ENCODE peak calls at places on chromosomes 12 and 14, in eight cellular contexts. B is GM23248, U is colonic mucosa, J is kidney, A is astrocyte, Q is K562, T is IMR-90, Z is Karpas-422. V is an unnamed sample.

GRCh38 chr12:41709463-41710285 is 435.0 kb downstream of the GXYLT1 start:
- DNase-seq in B (peak), U (no peak), J (no peak), A (peak), Q (no peak), T (no peak), Z (no peak), V (no peak)

GRCh38 chr12:19959353-19959752 is 409.0 kb upstream of the PDE3A start:
- DNase-seq in B (peak), U (no peak), J (no peak), A (no peak), Q (no peak), T (peak), Z (no peak), V (peak)

GRCh38 chr14:61656341-61656740 is 39.0 kb upstream of the HIF1A start:
- DNase-seq in B (no peak), U (no peak), J (no peak), A (no peak), Q (no peak), T (no peak), Z (no peak), V (no peak)

GRCh38 chr12:80321653-80322052 is 122.4 kb upstream of the PTPRQ start:
- DNase-seq in B (peak), U (no peak), J (no peak), A (peak), Q (no peak), T (peak), Z (no peak), V (peak)

GRCh38 chr12:123050331-123050809 is 69.9 kb downstream of the ARL6IP4 start:
- DNase-seq in B (peak), U (no peak), J (no peak), A (peak), Q (no peak), T (peak), Z (no peak), V (peak)

GRCh38 chr14:92121207-92121669 is 268 bp downstream of the NDUFB1 start:
- DNase-seq in B (peak), U (no peak), J (peak), A (peak), Q (no peak), T (peak), Z (peak), V (peak)

GRCh38 chr12:122104844-122105243 is 26.3 kb downstream of the MLXIP start:
- DNase-seq in B (no peak), U (no peak), J (no peak), A (no peak), Q (no peak), T (no peak), Z (no peak), V (no peak)

GRCh38 chr12:132472386-132472785 is 17.6 kb upstream of the FBRSL1 start:
- DNase-seq in B (no peak), U (no peak), J (peak), A (no peak), Q (no peak), T (no peak), Z (no peak), V (no peak)

GRCh38 chr12:100706029-100706428 is 88.5 kb upstream of the ANO4 start:
- DNase-seq in B (peak), U (no peak), J (no peak), A (peak), Q (no peak), T (peak), Z (no peak), V (peak)

GRCh38 chr14:95597784-95598204 is 62.9 kb downstream of the GLRX5 start:
- DNase-seq in B (peak), U (no peak), J (peak), A (peak), Q (no peak), T (peak), Z (no peak), V (peak)

GRCh38 chr12:51901881-51902280 is 5.4 kb upstream of the ACVRL1 start:
- DNase-seq in B (no peak), U (no peak), J (peak), A (no peak), Q (no peak), T (no peak), Z (no peak), V (no peak)

GRCh38 chr12:107330901-107331431 is 237.6 kb upstream of the CRY1 start:
- DNase-seq in B (no peak), U (no peak), J (no peak), A (no peak), Q (no peak), T (no peak), Z (no peak), V (no peak)

GRCh38 chr14:86665975-86666374 is 1136.0 kb downstream of the FLRT2 start:
- DNase-seq in B (no peak), U (no peak), J (no peak), A (no peak), Q (no peak), T (no peak), Z (no peak), V (no peak)

GRCh38 chr14:105303949-105304348 is 3.1 kb upstream of the BRF1 start:
- DNase-seq in B (no peak), U (peak), J (no peak), A (no peak), Q (peak), T (no peak), Z (no peak), V (no peak)

GRCh38 chr14:52686176-52686575 is 9.2 kb downstream of the ERO1A start:
- DNase-seq in B (no peak), U (no peak), J (no peak), A (no peak), Q (no peak), T (no peak), Z (no peak), V (no peak)

GRCh38 chr12:20206410-20206809 is 161.9 kb upstream of the PDE3A start:
- DNase-seq in B (no peak), U (no peak), J (no peak), A (no peak), Q (no peak), T (no peak), Z (no peak), V (no peak)

GRCh38 chr12:51874013-51874412 is 13.9 kb upstream of the ANKRD33 start:
- DNase-seq in B (no peak), U (no peak), J (no peak), A (peak), Q (no peak), T (peak), Z (no peak), V (no peak)

GRCh38 chr12:132342322-132342721 is 12.9 kb upstream of the GALNT9 start:
- DNase-seq in B (peak), U (no peak), J (no peak), A (no peak), Q (no peak), T (no peak), Z (no peak), V (no peak)

GRCh38 chr12:106446429-106447092 is 89.0 kb downstream of the POLR3B start:
- DNase-seq in B (no peak), U (no peak), J (no peak), A (peak), Q (no peak), T (no peak), Z (no peak), V (no peak)

GRCh38 chr12:51549637-51550036 is 41.4 kb upstream of the SCN8A start:
- DNase-seq in B (peak), U (no peak), J (no peak), A (no peak), Q (no peak), T (peak), Z (no peak), V (peak)

GRCh38 chr12:71710276-71711125 is 24.6 kb downstream of the TMEM19 start:
- DNase-seq in B (peak), U (no peak), J (no peak), A (peak), Q (no peak), T (peak), Z (no peak), V (peak)

GRCh38 chr12:89461649-89462612 is 62.7 kb downstream of the GALNT4 start:
- DNase-seq in B (peak), U (no peak), J (no peak), A (peak), Q (peak), T (peak), Z (peak), V (peak)

GRCh38 chr12:48105321-48105866 is 485 bp downstream of the SENP1 start:
- DNase-seq in B (peak), U (no peak), J (no peak), A (peak), Q (no peak), T (peak), Z (peak), V (peak)

GRCh38 chr12:110583137-110584059 is at the start of gene PPTC7:
- DNase-seq in B (peak), U (peak), J (peak), A (peak), Q (peak), T (peak), Z (peak), V (peak)

GRCh38 chr12:127716181-127716580 is 550.8 kb upstream of the TMEM132C start:
- DNase-seq in B (no peak), U (no peak), J (no peak), A (no peak), Q (no peak), T (no peak), Z (no peak), V (no peak)

GRCh38 chr12:132187646-132188450 is 43.6 kb downstream of the NOC4L start:
- DNase-seq in B (no peak), U (no peak), J (peak), A (no peak), Q (no peak), T (no peak), Z (no peak), V (no peak)

GRCh38 chr14:28596336-28596735 is 170.3 kb upstream of the FOXG1 start:
- DNase-seq in B (no peak), U (no peak), J (no peak), A (peak), Q (no peak), T (no peak), Z (no peak), V (peak)

GRCh38 chr14:101591121-101591520 is 29.8 kb downstream of the DIO3 start:
- DNase-seq in B (no peak), U (no peak), J (peak), A (no peak), Q (no peak), T (no peak), Z (no peak), V (no peak)

GRCh38 chr14:96997996-96998395 is 200.8 kb downstream of the VRK1 start:
- DNase-seq in B (no peak), U (no peak), J (no peak), A (no peak), Q (no peak), T (no peak), Z (no peak), V (no peak)

GRCh38 chr12:5584776-5585560 is 153.1 kb downstream of the NTF3 start:
- DNase-seq in B (no peak), U (no peak), J (no peak), A (no peak), Q (no peak), T (no peak), Z (no peak), V (no peak)

GRCh38 chr14:26293909-26294308 is 303.9 kb downstream of the NOVA1 start:
- DNase-seq in B (no peak), U (no peak), J (no peak), A (no peak), Q (no peak), T (no peak), Z (no peak), V (no peak)

GRCh38 chr12:93571360-93571853 is 1.1 kb upstream of the SOCS2 start:
- DNase-seq in B (peak), U (peak), J (peak), A (peak), Q (peak), T (peak), Z (no peak), V (peak)

GRCh38 chr12:78764913-78765312 is 99.7 kb upstream of the SYT1 start:
- DNase-seq in B (no peak), U (no peak), J (no peak), A (no peak), Q (no peak), T (no peak), Z (no peak), V (no peak)

GRCh38 chr12:78760906-78761305 is 103.7 kb upstream of the SYT1 start:
- DNase-seq in B (no peak), U (no peak), J (no peak), A (no peak), Q (no peak), T (no peak), Z (no peak), V (no peak)

GRCh38 chr12:78759387-78759786 is 105.2 kb upstream of the SYT1 start:
- DNase-seq in B (peak), U (no peak), J (no peak), A (peak), Q (no peak), T (peak), Z (no peak), V (no peak)
- H3K9ac ChIP-seq in B (no peak), U (no peak), J (no peak), A (no peak), Q (no peak), T (no peak), Z (no peak), V (no peak)

GRCh38 chr14:27557445-27557844 is 959.6 kb upstream of the NOVA1 start:
- DNase-seq in B (no peak), U (no peak), J (no peak), A (no peak), Q (no peak), T (no peak), Z (no peak), V (no peak)
- H3K4me3 ChIP-seq in B (no peak), U (no peak), J (no peak), A (no peak), Q (no peak), T (no peak), Z (no peak), V (no peak)

GRCh38 chr14:50037240-50037639 is 79.1 kb downstream of the VCPKMT start:
- DNase-seq in B (no peak), U (no peak), J (no peak), A (no peak), Q (no peak), T (no peak), Z (no peak), V (no peak)

GRCh38 chr14:50039120-50039517 is 77.3 kb downstream of the VCPKMT start:
- DNase-seq in B (no peak), U (no peak), J (no peak), A (no peak), Q (no peak), T (no peak), Z (no peak), V (no peak)

GRCh38 chr14:50038398-50039119 is 77.8 kb downstream of the VCPKMT start:
- DNase-seq in B (peak), U (no peak), J (no peak), A (peak), Q (peak), T (peak), Z (no peak), V (peak)

GRCh38 chr14:50036637-50037036 is 79.7 kb downstream of the VCPKMT start:
- DNase-seq in B (no peak), U (no peak), J (no peak), A (no peak), Q (no peak), T (no peak), Z (no peak), V (no peak)

GRCh38 chr14:50037837-50038236 is 78.5 kb downstream of the VCPKMT start:
- DNase-seq in B (peak), U (no peak), J (no peak), A (no peak), Q (no peak), T (no peak), Z (no peak), V (no peak)
- H3K9ac ChIP-seq in B (peak), U (no peak), J (no peak), A (peak), Q (no peak), T (no peak), Z (no peak), V (no peak)

GRCh38 chr12:6925239-6925542 is 2.6 kb upstream of the ATN1 start:
- DNase-seq in B (no peak), U (no peak), J (no peak), A (no peak), Q (no peak), T (no peak), Z (no peak), V (no peak)
- H3K4me3 ChIP-seq in B (peak), U (no peak), J (no peak), A (no peak), Q (no peak), T (no peak), Z (no peak), V (peak)

V was measured in adipocyte.